ENCODE peak calls at places on chromosomes 11 and 22, in ten cellular contexts. X, R, A, S, U, O, V, W, H and I are unnamed samples. For H3K4me1, the result is how much of the 10 kb centered on the place peaks cover.

GRCh38 chr11:11779975-11780374 is 61.8 kb upstream of the USP47 start:
- DNase-seq in X (no peak), R (no peak), A (no peak), S (no peak), U (no peak), O (no peak), V (no peak), W (no peak), H (no peak), I (no peak)

GRCh38 chr22:44737414-44738346 is 14.7 kb upstream of the ARHGAP8 start:
- DNase-seq in X (no peak), R (no peak), A (no peak), S (no peak), U (no peak), O (no peak), V (no peak), W (no peak), H (peak), I (no peak)

GRCh38 chr11:12889243-12889642 is 119.9 kb upstream of the RASSF10 start:
- DNase-seq in X (peak), R (no peak), A (no peak), S (peak), U (no peak), O (no peak), V (peak), W (no peak), H (no peak), I (no peak)

GRCh38 chr22:40436460-40437431 is 66.4 kb downstream of the SGSM3 start:
- DNase-seq in X (peak), R (no peak), A (no peak), S (peak), U (peak), O (no peak), V (peak), W (no peak), H (peak), I (no peak)

GRCh38 chr22:42848941-42849340 is 8.1 kb downstream of the ARFGAP3 start:
- DNase-seq in X (no peak), R (no peak), A (no peak), S (no peak), U (no peak), O (no peak), V (no peak), W (no peak), H (no peak), I (peak)

GRCh38 chr11:119196833-119197483 is 9.2 kb upstream of the CBL start:
- DNase-seq in X (peak), R (no peak), A (peak), S (no peak), U (peak), O (peak), V (peak), W (no peak), H (no peak), I (no peak)

GRCh38 chr11:129709801-129710398 is 105.7 kb upstream of the TMEM45B start:
- DNase-seq in X (no peak), R (no peak), A (no peak), S (no peak), U (no peak), O (no peak), V (no peak), W (peak), H (no peak), I (no peak)

GRCh38 chr11:67576742-67577475 is 6.7 kb upstream of the GSTP1 start:
- DNase-seq in X (no peak), R (no peak), A (no peak), S (no peak), U (no peak), O (no peak), V (no peak), W (no peak), H (no peak), I (no peak)

GRCh38 chr11:65355013-65355775 is 643 bp downstream of the TIGD3 start:
- DNase-seq in X (no peak), R (no peak), A (no peak), S (peak), U (no peak), O (peak), V (peak), W (peak), H (peak), I (peak)

GRCh38 chr22:31932863-31933262 is 11.5 kb upstream of the YWHAH start:
- DNase-seq in X (no peak), R (no peak), A (no peak), S (no peak), U (no peak), O (no peak), V (peak), W (peak), H (no peak), I (no peak)

GRCh38 chr11:120226714-120227113 is 13.2 kb upstream of the POU2F3 start:
- DNase-seq in X (no peak), R (no peak), A (no peak), S (no peak), U (no peak), O (no peak), V (no peak), W (no peak), H (no peak), I (no peak)

GRCh38 chr11:111077938-111078337 is 167.6 kb upstream of the POU2AF2 start:
- DNase-seq in X (no peak), R (no peak), A (no peak), S (no peak), U (no peak), O (no peak), V (no peak), W (no peak), H (no peak), I (no peak)

GRCh38 chr22:27436591-27436990 is 365.0 kb downstream of the MN1 start:
- DNase-seq in X (no peak), R (no peak), A (no peak), S (no peak), U (no peak), O (no peak), V (no peak), W (no peak), H (no peak), I (no peak)

GRCh38 chr11:23727821-23728220 is 769.0 kb upstream of the LUZP2 start:
- DNase-seq in X (no peak), R (no peak), A (no peak), S (no peak), U (no peak), O (no peak), V (no peak), W (no peak), H (no peak), I (no peak)

GRCh38 chr22:32200752-32201151 is 4.1 kb downstream of the RFPL2 start:
- DNase-seq in X (no peak), R (no peak), A (no peak), S (no peak), U (no peak), O (no peak), V (no peak), W (no peak), H (no peak), I (no peak)

GRCh38 chr22:20203142-20204099 is 52.6 kb upstream of the CCDC188 start:
- DNase-seq in X (no peak), R (no peak), A (peak), S (peak), U (no peak), O (no peak), V (no peak), W (peak), H (no peak), I (no peak)

GRCh38 chr22:37231406-37232139 is 12.5 kb downstream of the RAC2 start:
- DNase-seq in X (no peak), R (no peak), A (no peak), S (no peak), U (no peak), O (no peak), V (no peak), W (peak), H (peak), I (no peak)

GRCh38 chr22:26883393-26883792 is 226.0 kb downstream of the MIAT start:
- DNase-seq in X (no peak), R (no peak), A (no peak), S (no peak), U (no peak), O (no peak), V (no peak), W (no peak), H (no peak), I (no peak)

GRCh38 chr11:126561327-126561893 is 205.9 kb downstream of the ST3GAL4 start:
- DNase-seq in X (peak), R (no peak), A (no peak), S (peak), U (no peak), O (peak), V (peak), W (no peak), H (no peak), I (no peak)

GRCh38 chr22:43515902-43516301 is 104.1 kb downstream of the MPPED1 start:
- DNase-seq in X (no peak), R (no peak), A (no peak), S (no peak), U (no peak), O (no peak), V (no peak), W (no peak), H (peak), I (no peak)

GRCh38 chr22:50399751-50400331 is 56.7 kb downstream of the PPP6R2 start:
- DNase-seq in X (peak), R (no peak), A (peak), S (no peak), U (no peak), O (no peak), V (peak), W (peak), H (peak), I (no peak)

GRCh38 chr22:19942071-19942885 is 660 bp upstream of the TXNRD2 start:
- DNase-seq in X (peak), R (no peak), A (no peak), S (no peak), U (no peak), O (peak), V (peak), W (no peak), H (peak), I (no peak)

GRCh38 chr11:41836426-41836825 is 377.0 kb upstream of the LRRC4C start:
- DNase-seq in X (no peak), R (no peak), A (no peak), S (no peak), U (no peak), O (no peak), V (no peak), W (no peak), H (no peak), I (no peak)

GRCh38 chr11:19209617-19210016 is 7.8 kb upstream of the CSRP3 start:
- DNase-seq in X (no peak), R (no peak), A (no peak), S (no peak), U (no peak), O (no peak), V (no peak), W (no peak), H (no peak), I (no peak)

GRCh38 chr11:85723088-85723487 is 37.1 kb upstream of the CCDC89 start:
- DNase-seq in X (no peak), R (no peak), A (no peak), S (no peak), U (no peak), O (no peak), V (no peak), W (no peak), H (no peak), I (no peak)

GRCh38 chr11:15233386-15233785 is 118.7 kb downstream of the INSC start:
- DNase-seq in X (no peak), R (no peak), A (no peak), S (no peak), U (no peak), O (no peak), V (no peak), W (no peak), H (no peak), I (no peak)

GRCh38 chr22:39895682-39896081 is 2.1 kb upstream of the ENTHD1 start:
- DNase-seq in X (no peak), R (no peak), A (no peak), S (no peak), U (no peak), O (no peak), V (no peak), W (no peak), H (no peak), I (no peak)

GRCh38 chr11:132099692-132100091 is 729.3 kb downstream of the NTM start:
- DNase-seq in X (no peak), R (no peak), A (no peak), S (peak), U (peak), O (peak), V (no peak), W (no peak), H (no peak), I (no peak)

GRCh38 chr11:40215605-40216004 is 1243.8 kb downstream of the LRRC4C start:
- DNase-seq in X (no peak), R (no peak), A (no peak), S (no peak), U (no peak), O (no peak), V (no peak), W (no peak), H (no peak), I (no peak)

GRCh38 chr22:42933783-42934144 is 76.7 kb upstream of the ARFGAP3 start:
- DNase-seq in X (no peak), R (no peak), A (no peak), S (no peak), U (no peak), O (no peak), V (peak), W (no peak), H (no peak), I (no peak)

GRCh38 chr22:20264614-20265452 is 3.3 kb downstream of the RTN4R start:
- DNase-seq in X (no peak), R (no peak), A (no peak), S (no peak), U (no peak), O (no peak), V (no peak), W (no peak), H (no peak), I (no peak)

GRCh38 chr22:23537421-23537820 is 42.7 kb downstream of the IGLL1 start:
- DNase-seq in X (peak), R (no peak), A (no peak), S (no peak), U (no peak), O (peak), V (no peak), W (peak), H (peak), I (peak)

GRCh38 chr11:116879789-116880402 is 42.5 kb upstream of the APOA1 start:
- DNase-seq in X (no peak), R (no peak), A (no peak), S (no peak), U (peak), O (peak), V (peak), W (no peak), H (no peak), I (no peak)

GRCh38 chr11:65588199-65589054 is 7.2 kb downstream of the KCNK7 start:
- DNase-seq in X (peak), R (peak), A (peak), S (peak), U (no peak), O (peak), V (peak), W (peak), H (peak), I (no peak)

GRCh38 chr22:38485783-38486182 is 17.9 kb downstream of the KDELR3 start:
- DNase-seq in X (no peak), R (no peak), A (no peak), S (no peak), U (no peak), O (no peak), V (no peak), W (no peak), H (no peak), I (no peak)

DNA sequence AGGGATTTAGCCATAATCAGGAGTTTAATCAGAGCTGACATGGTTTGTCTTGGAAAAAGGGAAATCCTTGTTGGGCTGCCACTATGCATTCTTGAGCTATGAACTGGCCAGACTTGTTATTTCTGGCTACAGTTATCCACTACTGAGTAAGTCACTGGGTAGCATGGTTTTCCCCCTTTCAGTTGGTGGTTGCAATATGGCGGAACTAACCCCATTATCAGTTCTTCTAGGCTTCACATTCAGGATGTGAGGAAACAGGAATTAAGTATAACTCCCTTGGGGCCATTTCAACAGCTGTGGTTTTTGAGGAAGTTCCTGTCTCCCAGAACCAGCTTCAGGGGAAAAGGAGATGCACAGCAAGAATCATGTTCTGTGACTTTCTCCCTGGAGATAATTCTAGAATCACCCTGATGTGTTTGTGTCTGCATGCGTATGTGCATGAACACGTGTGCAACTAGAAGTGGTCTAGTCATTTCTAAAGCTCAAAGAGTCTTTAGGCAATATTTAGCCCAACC is 103.0 kb upstream of the CD44 start:
- DNase-seq in X (no peak), R (peak), A (no peak), S (no peak), U (no peak), O (no peak), V (peak), W (no peak), H (no peak), I (no peak)
- H3K27ac ChIP-seq in X (no peak), R (peak), A (no peak), S (no peak), U (peak), O (no peak), V (no peak), W (no peak), H (no peak), I (no peak)

GRCh38 chr11:27205269-27205668 is 157.7 kb downstream of the CCDC34 start:
- DNase-seq in X (no peak), R (no peak), A (no peak), S (no peak), U (no peak), O (no peak), V (no peak), W (no peak), H (no peak), I (no peak)

GRCh38 chr11:27204527-27204926 is 158.5 kb downstream of the CCDC34 start:
- DNase-seq in X (no peak), R (no peak), A (no peak), S (no peak), U (no peak), O (no peak), V (no peak), W (no peak), H (peak), I (no peak)

GRCh38 chr11:27201454-27202302 is 161.1 kb downstream of the BBOX1 start:
- DNase-seq in X (peak), R (peak), A (peak), S (peak), U (peak), O (no peak), V (peak), W (peak), H (no peak), I (peak)

GRCh38 chr11:27203077-27203476 is 159.9 kb downstream of the CCDC34 start:
- DNase-seq in X (no peak), R (no peak), A (no peak), S (no peak), U (no peak), O (no peak), V (no peak), W (no peak), H (no peak), I (no peak)

DNA sequence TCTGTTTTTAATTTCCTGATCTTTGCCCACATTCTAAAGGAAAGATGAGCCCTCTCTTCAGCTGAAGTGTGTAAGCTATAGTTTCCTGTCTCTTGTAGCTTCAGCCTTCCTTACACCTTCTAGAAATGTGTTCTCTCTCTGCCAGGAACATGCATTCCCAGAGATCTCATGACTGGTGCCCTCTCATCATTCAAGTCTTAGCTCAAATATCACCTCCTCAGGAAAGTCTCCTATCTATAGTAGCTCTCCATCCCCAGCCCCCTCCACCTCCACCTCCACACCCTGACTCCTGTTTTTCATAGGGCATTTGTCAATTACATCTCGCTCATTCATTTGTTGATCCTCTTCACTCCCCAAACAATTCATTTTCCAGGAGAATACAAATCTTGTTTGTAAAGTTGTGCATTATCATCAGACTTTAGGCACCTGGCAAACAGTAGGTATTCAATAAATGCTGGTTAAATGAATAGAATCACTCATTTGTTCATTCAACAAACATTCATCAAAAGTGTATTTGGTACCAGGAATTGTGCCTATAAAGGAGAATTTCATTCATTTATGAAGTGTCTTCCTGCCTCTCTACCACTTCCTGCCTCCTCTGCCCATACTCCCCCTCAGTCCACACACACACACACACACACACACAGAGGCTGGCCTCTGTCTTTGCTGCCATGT is 160.3 kb downstream of the BBOX1 start:
- DNase-seq in X (no peak), R (no peak), A (no peak), S (no peak), U (no peak), O (no peak), V (no peak), W (no peak), H (no peak), I (no peak)
- H3K4me1 ChIP-seq in X (under half), R (under half), A (under half), S (under half), U (half or more), O (under half), V (under half), W (under half), H (under half), I (under half)

GRCh38 chr11:46364056-46364455 is 16.8 kb downstream of the DGKZ start:
- DNase-seq in X (no peak), R (no peak), A (no peak), S (no peak), U (no peak), O (no peak), V (no peak), W (no peak), H (peak), I (no peak)
- H3K27ac ChIP-seq in X (peak), R (peak), A (peak), S (peak), U (peak), O (peak), V (peak), W (no peak), H (no peak), I (peak)

DNA sequence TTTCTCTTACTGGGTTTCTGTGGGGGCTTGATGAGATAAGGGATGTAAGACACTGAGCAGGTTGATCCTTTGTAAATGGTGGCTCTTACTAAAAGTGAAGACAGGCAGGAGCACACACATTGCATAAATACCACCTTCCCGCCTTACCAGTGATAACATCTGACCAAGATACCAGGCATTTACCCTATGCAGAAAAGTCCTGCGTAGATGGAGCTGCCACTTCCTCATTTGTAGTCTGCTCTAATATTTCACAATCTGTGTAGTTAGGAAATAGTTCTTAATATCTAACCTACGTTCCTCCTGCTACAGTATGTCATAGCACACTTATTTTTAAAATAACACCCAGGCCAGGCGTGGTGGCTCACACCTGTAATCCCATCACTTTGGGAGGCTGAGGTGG is 23.9 kb upstream of the SWAP70 start:
- DNase-seq in X (no peak), R (no peak), A (no peak), S (no peak), U (no peak), O (no peak), V (no peak), W (no peak), H (no peak), I (peak)
- H3K4me1 ChIP-seq in X (under half), R (under half), A (under half), S (under half), U (under half), O (under half), V (under half), W (under half), H (under half), I (under half)